ENCODE peak calls at places on chromosome 6, in seven cellular contexts. T is Peyer's patch; H is left lung; C is MCF 10A; X is PC-3; G is GM20000; K is CD8-positive, alpha-beta T cell. R is an unnamed sample.

GRCh38 chr6:56766806-56767178 is 124.1 kb upstream of the DST start:
- DNase-seq in K (no peak), G (peak), C (no peak), T (no peak), X (peak), H (no peak), R (no peak)

GRCh38 chr6:38773338-38773737 is 58.2 kb downstream of the DNAH8 start:
- DNase-seq in G (peak), X (peak), T (no peak), C (peak), H (no peak), K (no peak), R (no peak)

GRCh38 chr6:88633782-88634181 is 329.6 kb downstream of the RNGTT start:
- DNase-seq in T (no peak), G (no peak), X (no peak), H (no peak), C (no peak), K (no peak), R (no peak)

GRCh38 chr6:72858204-72858603 is 236.3 kb downstream of the KCNQ5 start:
- DNase-seq in K (no peak), C (no peak), X (no peak), T (no peak), H (no peak), G (no peak), R (no peak)

GRCh38 chr6:70839286-70840266 is 117.3 kb downstream of the B3GAT2 start:
- DNase-seq in H (no peak), G (no peak), T (no peak), X (no peak), K (no peak), C (no peak), R (no peak)

GRCh38 chr6:132247381-132248159 is 153.7 kb downstream of the MOXD1 start:
- DNase-seq in G (no peak), X (no peak), T (no peak), K (no peak), C (no peak), H (no peak), R (no peak)

GRCh38 chr6:127833336-127833735 is 67.5 kb downstream of the THEMIS start:
- DNase-seq in T (no peak), G (no peak), X (no peak), H (no peak), K (no peak), C (no peak), R (no peak)

GRCh38 chr6:160306284-160306683 is 41.9 kb upstream of the SLC22A3 start:
- DNase-seq in T (no peak), G (no peak), K (no peak), H (no peak), C (no peak), X (no peak), R (peak)

GRCh38 chr6:5905431-5906339 is 101.0 kb downstream of the NRN1 start:
- DNase-seq in K (no peak), X (peak), G (no peak), T (peak), C (peak), H (no peak), R (no peak)

GRCh38 chr6:7542065-7542877 is 800 bp downstream of the DSP start:
- DNase-seq in C (peak), H (peak), G (peak), K (no peak), T (peak), X (peak), R (peak)

GRCh38 chr6:118668761-118669411 is 17.5 kb upstream of the CEP85L start:
- DNase-seq in C (no peak), H (no peak), G (no peak), X (peak), T (no peak), K (no peak), R (no peak)

GRCh38 chr6:70547313-70547712 is 19.4 kb upstream of the SDHAF4 start:
- DNase-seq in H (no peak), C (peak), X (peak), T (no peak), K (no peak), G (no peak), R (no peak)

GRCh38 chr6:148800535-148800934 is 53.7 kb downstream of the UST start:
- DNase-seq in K (no peak), T (no peak), C (peak), G (no peak), X (peak), H (no peak), R (no peak)

GRCh38 chr6:42929928-42930360 is 664 bp downstream of the CNPY3 start:
- DNase-seq in T (peak), G (peak), K (no peak), X (peak), H (no peak), C (peak), R (no peak)

GRCh38 chr6:152746172-152746553 is 4.4 kb upstream of the VIP start:
- DNase-seq in G (no peak), K (no peak), T (no peak), X (peak), H (no peak), C (peak), R (no peak)

GRCh38 chr6:166488701-166489100 is 97.8 kb downstream of the RAMACL start:
- DNase-seq in T (peak), K (no peak), C (no peak), G (no peak), H (peak), X (no peak), R (no peak)

GRCh38 chr6:169513478-169514193 is 188.2 kb downstream of the WDR27 start:
- DNase-seq in T (no peak), H (no peak), K (no peak), C (no peak), X (no peak), G (no peak), R (no peak)

GRCh38 chr6:56695702-56696101 is 53.0 kb upstream of the DST start:
- DNase-seq in H (no peak), X (peak), G (no peak), K (no peak), T (no peak), C (no peak), R (no peak)

GRCh38 chr6:117463762-117464665 is 18.5 kb upstream of the DCBLD1 start:
- DNase-seq in X (peak), H (no peak), T (no peak), G (no peak), C (peak), K (no peak), R (no peak)

GRCh38 chr6:113645576-113645970 is 211.6 kb upstream of the MARCKS start:
- DNase-seq in X (peak), T (peak), C (peak), H (no peak), G (no peak), K (no peak), R (no peak)

GRCh38 chr6:105058316-105058715 is 101.4 kb downstream of the LIN28B start:
- DNase-seq in T (no peak), C (no peak), G (no peak), H (no peak), K (no peak), X (no peak), R (no peak)

GRCh38 chr6:88544986-88545612 is 379.0 kb upstream of the CNR1 start:
- DNase-seq in G (no peak), T (no peak), K (no peak), X (no peak), H (no peak), C (no peak), R (no peak)

GRCh38 chr6:38671885-38672467 is 31.0 kb downstream of the GLO1 start:
- DNase-seq in T (peak), G (peak), X (peak), K (no peak), C (peak), H (no peak), R (no peak)

GRCh38 chr6:41878961-41879405 is 16.2 kb downstream of the USP49 start:
- DNase-seq in H (no peak), C (peak), T (no peak), X (peak), K (no peak), G (no peak), R (no peak)

GRCh38 chr6:125357515-125358256 is 55.9 kb upstream of the HDDC2 start:
- DNase-seq in G (peak), C (no peak), H (no peak), X (no peak), K (no peak), T (peak), R (no peak)

GRCh38 chr6:13457577-13457976 is 29.8 kb downstream of the GFOD1 start:
- DNase-seq in T (no peak), X (peak), H (no peak), G (no peak), C (no peak), K (no peak), R (no peak)

GRCh38 chr6:33696538-33697518 is 14.7 kb downstream of the UQCC2 start:
- DNase-seq in G (peak), T (peak), C (peak), K (no peak), X (peak), H (no peak), R (no peak)

GRCh38 chr6:114083251-114083650 is 112.3 kb upstream of the HDAC2 start:
- DNase-seq in H (no peak), X (no peak), T (no peak), C (no peak), K (no peak), G (no peak), R (no peak)

GRCh38 chr6:42401605-42401935 is 50.2 kb downstream of the TRERF1 start:
- DNase-seq in T (peak), K (no peak), C (peak), H (no peak), G (no peak), X (no peak), R (no peak)

GRCh38 chr6:2209226-2209809 is 36.1 kb downstream of the GMDS start:
- DNase-seq in T (peak), H (no peak), K (no peak), C (peak), G (peak), X (peak), R (no peak)
- TF ChIP-seq CTCF in T (peak), H (no peak), K (no peak), C (peak), G (peak), X (peak), R (peak)

GRCh38 chr6:145075425-145075824 is 659.9 kb downstream of the EPM2A start:
- DNase-seq in C (no peak), G (no peak), H (no peak), T (no peak), X (peak), K (no peak), R (no peak)
- TF ChIP-seq CTCF in C (no peak), G (no peak), H (no peak), T (no peak), X (peak), K (no peak), R (no peak)

DNA sequence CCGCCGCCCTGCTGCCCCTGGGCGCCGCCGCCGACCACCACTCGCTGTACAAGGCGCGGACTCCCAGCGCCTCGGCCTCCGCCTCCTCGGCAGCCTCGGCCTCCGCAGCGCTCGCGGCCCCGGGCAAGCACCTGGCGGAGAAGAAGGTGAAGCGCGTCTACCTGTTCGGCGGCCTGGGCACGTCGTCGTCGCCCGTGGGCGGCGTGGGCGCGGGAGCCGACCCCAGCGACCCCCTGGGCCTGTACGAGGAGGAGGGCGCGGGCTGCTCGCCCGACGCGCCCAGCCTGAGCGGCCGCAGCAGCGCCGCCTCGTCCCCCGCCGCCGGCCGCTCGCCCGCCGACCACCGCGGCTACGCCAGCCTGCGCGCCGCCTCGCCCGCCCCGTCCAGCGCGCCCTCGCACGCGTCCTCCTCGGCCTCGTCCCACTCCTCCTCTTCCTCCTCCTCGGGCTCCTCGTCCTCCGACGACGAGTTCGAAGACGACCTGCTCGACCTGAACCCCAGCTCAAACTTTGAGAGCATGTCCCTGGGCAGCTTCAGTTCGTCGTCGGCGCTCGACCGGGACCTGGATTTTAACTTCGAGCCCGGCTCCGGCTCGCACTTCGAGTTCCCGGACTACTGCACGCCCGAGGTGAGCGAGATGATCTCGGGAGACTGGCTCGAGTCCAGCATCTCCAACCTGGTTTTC is 1.9 kb downstream of the SOX4 start:
- DNase-seq in T (peak), C (peak), H (peak), K (no peak), G (peak), X (peak), R (no peak)
- TF ChIP-seq CTCF in T (peak), C (peak), H (no peak), K (no peak), G (no peak), X (no peak), R (no peak)

GRCh38 chr6:47059216-47059885 is 17.2 kb upstream of the ADGRF1 start:
- DNase-seq in T (no peak), H (no peak), C (peak), X (peak), G (no peak), K (no peak), R (no peak)
- TF ChIP-seq CTCF in T (no peak), H (no peak), C (no peak), X (no peak), G (no peak), K (no peak), R (no peak)

DNA sequence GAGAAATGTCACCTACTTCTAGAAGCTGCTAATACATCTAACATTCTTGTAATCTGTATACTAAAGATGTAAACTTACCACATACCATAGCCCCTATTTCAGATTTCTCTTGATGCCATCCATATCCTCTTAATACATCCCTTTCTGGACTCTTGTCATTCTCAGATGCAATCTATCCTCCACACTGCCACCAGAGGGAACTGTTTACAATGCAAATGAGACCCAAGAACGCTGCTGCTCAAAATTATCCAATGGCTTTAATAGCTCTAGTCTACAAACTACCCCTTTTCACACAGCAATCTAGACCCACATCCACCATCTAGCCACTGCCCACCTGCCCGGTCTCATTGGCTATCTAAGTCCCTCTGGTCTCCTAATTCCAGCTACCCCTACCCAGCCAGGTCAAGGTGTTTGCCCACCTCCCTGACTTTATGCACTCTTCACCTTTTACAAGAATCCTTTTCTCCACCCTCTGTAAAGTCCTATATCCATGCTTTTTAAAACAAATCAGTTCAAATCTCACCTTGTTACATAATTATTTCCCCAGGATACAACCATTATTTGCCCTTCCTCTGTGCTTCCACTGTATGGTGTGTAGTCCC is 14.8 kb downstream of the FAXC start:
- DNase-seq in T (no peak), G (peak), H (no peak), C (peak), K (no peak), X (peak), R (no peak)
- TF ChIP-seq CTCF in T (peak), G (no peak), H (peak), C (peak), K (peak), X (peak), R (peak)

DNA sequence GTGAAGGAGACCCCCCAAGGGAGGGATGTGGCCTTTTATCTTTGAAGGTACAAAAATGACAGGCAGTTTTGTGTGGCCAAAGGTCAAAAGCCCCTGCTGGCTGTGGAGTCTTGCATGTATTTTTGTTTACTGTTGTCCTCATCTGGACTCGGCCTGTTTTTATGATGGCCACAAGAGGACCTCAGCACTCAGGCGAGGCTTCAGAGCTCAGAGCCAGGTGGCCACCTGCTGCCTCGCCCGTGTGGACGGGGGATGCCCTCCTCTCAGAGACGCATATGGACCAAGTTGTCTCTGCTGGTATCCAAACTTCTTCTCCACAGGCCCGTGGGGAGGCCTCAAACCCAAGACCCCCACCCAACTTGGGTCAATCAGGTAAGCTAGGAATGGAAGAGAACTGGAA is 118.2 kb downstream of the DACT2 start:
- DNase-seq in H (no peak), T (no peak), G (no peak), C (peak), K (no peak), X (no peak), R (no peak)
- TF ChIP-seq CTCF in H (no peak), T (peak), G (no peak), C (no peak), K (no peak), X (peak), R (no peak)

R was measured in osteocyte.